ENCODE peak calls at places on chromosomes 1 and 21, in nine cellular contexts. O is PC-9, L is kidney epithelial cell, T is GM20000, A is Right ventricle myocardium superior, W is Daoy, H is NCI-H345, U is HTR-8/SVneo, G is astrocyte of the spinal cord. S is an unnamed sample.

GRCh38 chr21:38297193-38297592 is 40.4 kb downstream of the KCNJ15 start:
- DNase-seq in H (no peak), L (no peak), U (no peak), O (no peak), T (no peak), G (peak), A (no peak), W (peak), S (no peak)

GRCh38 chr1:7403265-7404045 is 367.6 kb upstream of the VAMP3 start:
- DNase-seq in L (no peak), T (peak), H (no peak), G (no peak), W (no peak), O (no peak), U (no peak), A (no peak), S (no peak)

GRCh38 chr1:91099746-91100621 is 78.1 kb upstream of the ZNF644 start:
- DNase-seq in A (no peak), L (no peak), O (peak), W (peak), U (no peak), G (no peak), T (no peak), H (no peak), S (no peak)

GRCh38 chr1:25180996-25181395 is 51.3 kb downstream of the SYF2 start:
- DNase-seq in L (no peak), O (no peak), T (no peak), A (no peak), W (no peak), G (no peak), H (no peak), U (no peak), S (no peak)

GRCh38 chr21:15007716-15008296 is 57.0 kb downstream of the NRIP1 start:
- DNase-seq in U (no peak), L (no peak), T (no peak), O (no peak), G (no peak), A (no peak), H (no peak), W (no peak), S (no peak)

GRCh38 chr1:220121791-220122530 is 28.0 kb downstream of the IARS2 start:
- DNase-seq in L (no peak), H (no peak), T (no peak), U (no peak), G (no peak), A (no peak), O (no peak), W (no peak), S (no peak)

GRCh38 chr1:150563340-150564038 is 14.3 kb downstream of the ADAMTSL4 start:
- DNase-seq in G (peak), H (peak), O (no peak), U (no peak), L (no peak), W (peak), A (peak), T (no peak), S (no peak)

GRCh38 chr1:235006816-235007215 is 121.8 kb downstream of the TOMM20 start:
- DNase-seq in L (no peak), H (no peak), G (no peak), U (no peak), A (no peak), W (no peak), T (no peak), O (no peak), S (no peak)

GRCh38 chr1:154837034-154837678 is 32.9 kb downstream of the KCNN3 start:
- DNase-seq in L (no peak), H (no peak), U (no peak), G (no peak), W (no peak), O (no peak), A (peak), T (no peak), S (no peak)

S was measured in activated B cell treated with CpG ODN at 0.5 μM for 24 hours.